ENCODE peak calls at places on chromosomes 12 and 14, in five cellular contexts. T, E, D, L and Y are unnamed samples.

GRCh38 chr14:74913986-74914573 is 9.0 kb downstream of the RPS6KL1 start:
- DNase-seq in L (peak), D (peak), T (peak), E (peak), Y (peak)

GRCh38 chr12:126772171-126772864 is 1494.7 kb upstream of the TMEM132C start:
- DNase-seq in D (no peak), L (no peak), T (no peak), E (peak), Y (no peak)

GRCh38 chr12:31369712-31370521 is 44.0 kb upstream of the SINHCAF start:
- DNase-seq in L (no peak), T (peak), D (peak), E (no peak), Y (peak)

GRCh38 chr12:77979597-77980250 is 149.0 kb downstream of the NAV3 start:
- DNase-seq in L (no peak), D (no peak), T (no peak), E (no peak), Y (peak)

GRCh38 chr12:52769946-52770345 is 7.2 kb downstream of the KRT76 start:
- DNase-seq in D (no peak), L (no peak), T (no peak), E (no peak), Y (no peak)

GRCh38 chr14:92108345-92109254 is 2.2 kb upstream of the ATXN3 start:
- DNase-seq in D (peak), L (no peak), T (no peak), E (peak), Y (peak)

GRCh38 chr12:22458301-22458917 is 85.9 kb downstream of the C2CD5 start:
- DNase-seq in L (no peak), T (no peak), D (no peak), E (no peak), Y (no peak)

GRCh38 chr12:110372056-110372425 is 31.5 kb downstream of the ANAPC7 start:
- DNase-seq in E (no peak), T (no peak), D (no peak), L (no peak), Y (no peak)

GRCh38 chr14:85911044-85911443 is 381.1 kb downstream of the FLRT2 start:
- DNase-seq in L (no peak), T (no peak), E (no peak), D (no peak), Y (no peak)

GRCh38 chr14:95784137-95784536 is 70.2 kb upstream of the TCL1A start:
- DNase-seq in E (peak), T (no peak), L (no peak), D (peak), Y (peak)

GRCh38 chr14:61296707-61297502 is 15.8 kb upstream of the TMEM30B start:
- DNase-seq in L (no peak), T (no peak), E (peak), D (peak), Y (peak)

GRCh38 chr12:41190360-41190759 is 2.2 kb downstream of the PDZRN4 start:
- DNase-seq in E (peak), L (no peak), T (no peak), D (peak), Y (peak)

GRCh38 chr12:2688381-2688881 is 106.3 kb upstream of the FKBP4 start:
- DNase-seq in E (no peak), T (peak), D (no peak), L (no peak), Y (no peak)

GRCh38 chr12:76878045-76878898 is 547 bp downstream of the CSRP2 start:
- DNase-seq in D (peak), T (no peak), L (peak), E (peak), Y (peak)

GRCh38 chr12:2353281-2353680 is 300.5 kb downstream of the CACNA1C start:
- DNase-seq in T (no peak), D (no peak), L (no peak), E (no peak), Y (no peak)

GRCh38 chr14:46571970-46572369 is 79.6 kb downstream of the RPL10L start:
- DNase-seq in T (no peak), D (no peak), L (no peak), E (no peak), Y (peak)

GRCh38 chr12:116136340-116136739 is 141.2 kb downstream of the MED13L start:
- DNase-seq in T (no peak), E (no peak), L (no peak), D (no peak), Y (no peak)

DNA sequence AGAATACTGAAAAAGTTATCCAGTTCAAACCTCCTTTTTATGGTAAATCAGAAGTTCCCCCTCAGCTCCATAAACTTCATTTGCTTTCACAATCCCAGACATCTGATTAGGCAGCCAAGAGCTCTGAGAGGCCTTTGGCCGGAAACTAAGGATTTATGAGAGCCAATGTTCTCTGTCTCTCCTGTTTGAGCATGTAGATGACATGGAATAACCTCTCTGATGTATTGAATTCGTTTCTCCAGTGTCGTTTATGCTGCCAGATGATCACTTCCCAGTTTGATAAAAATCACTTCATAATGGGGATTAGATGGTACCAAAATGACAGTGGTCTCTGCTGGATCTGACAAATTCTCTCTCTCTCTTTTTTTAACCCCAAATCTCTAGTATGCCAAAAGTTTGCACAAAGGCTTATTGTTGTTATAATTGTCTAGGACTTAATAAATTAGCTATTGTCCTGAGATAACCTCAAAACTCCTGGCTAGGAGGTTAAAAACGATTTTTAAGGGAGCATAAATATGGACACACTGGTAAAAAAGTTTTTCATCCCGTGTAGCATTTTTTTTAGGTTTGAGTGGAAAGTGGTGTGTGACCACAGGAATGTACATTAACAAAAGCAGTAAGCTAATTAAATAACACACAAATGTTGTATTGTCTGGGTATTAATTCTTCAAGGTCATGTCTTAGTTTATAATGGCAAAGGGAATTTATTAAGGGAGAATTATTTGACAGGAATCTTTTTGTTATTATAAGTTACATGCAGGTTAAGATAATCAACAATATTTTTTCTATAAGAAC is 82.6 kb upstream of the USP44 start:
- DNase-seq in T (no peak), L (no peak), D (no peak), E (no peak), Y (peak)
- H3K27ac ChIP-seq in T (no peak), L (peak), D (peak), E (no peak), Y (no peak)

GRCh38 chr12:13142747-13143146 is 39.3 kb upstream of the GSG1 start:
- DNase-seq in D (no peak), T (no peak), E (no peak), L (no peak), Y (no peak)
- H3K27ac ChIP-seq in D (no peak), T (no peak), E (no peak), L (no peak), Y (no peak)

DNA sequence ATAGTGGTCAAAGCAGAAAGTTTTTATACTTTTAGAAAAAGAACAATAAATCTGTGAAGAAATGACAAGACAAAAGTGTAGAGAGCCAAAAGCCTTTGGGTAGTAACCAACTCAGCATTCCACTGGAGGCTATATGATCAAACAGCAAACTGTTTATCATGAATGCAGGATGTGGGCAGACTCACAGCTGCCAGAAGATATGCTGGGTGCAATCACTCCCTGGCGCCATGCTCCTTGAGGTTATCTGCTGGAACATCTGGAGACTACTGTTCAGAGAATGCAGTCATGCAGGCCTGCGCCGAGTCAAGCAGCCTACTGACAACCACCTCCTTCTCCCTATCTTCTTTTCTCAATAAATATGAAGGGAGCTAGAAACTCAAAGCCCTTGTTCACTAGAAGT is 49.0 kb upstream of the SLC8A3 start:
- DNase-seq in D (no peak), L (no peak), E (peak), T (no peak), Y (peak)
- H3K27ac ChIP-seq in D (no peak), L (no peak), E (peak), T (no peak), Y (no peak)

DNA sequence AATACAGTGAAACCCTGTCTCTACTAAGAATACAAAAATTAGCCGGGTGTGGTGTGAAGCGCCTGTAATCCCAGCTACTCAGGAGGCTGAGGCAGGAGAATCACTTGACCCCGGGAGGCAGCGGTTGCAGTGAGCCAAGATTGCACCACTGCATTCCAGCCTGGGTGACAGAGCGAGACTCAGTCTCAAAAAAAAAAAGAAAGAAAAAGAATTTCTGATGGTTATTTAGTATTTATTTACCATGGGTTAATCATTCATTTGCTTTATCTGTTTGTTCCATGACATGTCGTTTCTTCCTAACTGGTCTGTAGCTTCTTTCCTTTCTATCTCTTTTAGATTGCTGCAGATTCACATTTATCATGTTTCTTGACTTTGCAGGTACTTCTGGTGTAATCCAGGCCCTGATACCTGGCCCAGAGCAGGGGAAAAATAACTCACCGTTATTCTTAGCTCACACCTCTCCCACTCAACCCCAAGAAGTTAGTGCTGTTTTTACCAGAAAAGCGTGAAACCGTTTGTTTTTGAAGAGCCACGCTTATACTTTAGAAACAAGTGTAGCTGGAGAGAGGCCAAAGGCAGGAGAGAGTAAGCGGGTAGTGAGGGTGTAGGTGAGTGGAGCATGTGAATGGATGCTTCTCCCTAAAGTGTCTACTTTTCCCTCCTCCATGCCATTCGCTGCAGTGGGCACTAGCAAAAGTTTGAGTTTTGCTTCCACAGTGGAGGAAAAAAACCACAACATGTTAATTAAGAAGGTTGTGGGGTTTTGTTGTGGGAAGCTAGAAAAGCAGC is 45.4 kb downstream of the SRGAP1 start:
- DNase-seq in D (no peak), E (no peak), L (no peak), T (no peak), Y (no peak)
- H3K27ac ChIP-seq in D (no peak), E (no peak), L (no peak), T (no peak), Y (no peak)

DNA sequence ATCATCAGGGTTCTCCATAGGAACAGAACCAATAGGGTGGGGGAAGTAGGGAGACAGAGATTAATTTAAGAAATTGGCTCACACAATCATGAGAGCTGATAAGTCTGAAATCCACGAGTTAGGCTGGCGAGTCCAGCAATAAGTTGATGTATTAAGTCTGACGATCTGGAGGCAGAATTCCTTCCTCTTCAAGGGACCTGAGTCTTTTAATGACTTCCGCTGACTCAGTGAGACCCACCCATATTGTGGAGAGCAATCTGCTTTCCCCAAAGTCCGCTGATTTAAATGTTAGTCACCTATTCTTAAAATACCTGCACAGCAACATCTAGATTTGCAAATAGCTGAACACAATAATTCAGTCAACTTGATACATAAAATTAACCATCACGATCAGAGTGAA is 97.8 kb downstream of the SPTSSA start:
- DNase-seq in L (no peak), E (no peak), D (no peak), T (no peak), Y (no peak)
- H3K27ac ChIP-seq in L (no peak), E (no peak), D (no peak), T (no peak), Y (no peak)